ENCODE peak calls at places on chromosomes 4 and X, in six cellular contexts. D is WERI-Rb-1; N is colonic mucosa; O is PC-3; T is CD8-positive, alpha-beta T cell; R is LNCaP clone FGC. C is an unnamed sample.

GRCh38 chrX:68942141-68942540 is 113.3 kb downstream of the EFNB1 start:
- DNase-seq in D (no peak), N (peak; percentile 23), O (no peak), T (no peak), R (peak; percentile 27), C (no peak)

GRCh38 chrX:57445046-57445445 is 146.8 kb upstream of the ZXDB start:
- DNase-seq in D (no peak), N (no peak), O (peak; percentile 53), T (no peak), R (no peak), C (no peak)

GRCh38 chrX:39736219-39737211 is 361.2 kb downstream of the BCOR start:
- DNase-seq in D (no peak), N (no peak), O (peak; percentile 90), T (no peak), R (peak; percentile 84), C (no peak)

GRCh38 chrX:155592331-155592730 is 20.4 kb downstream of the TMLHE start:
- DNase-seq in D (no peak), N (no peak), O (no peak), T (no peak), R (no peak), C (no peak)

GRCh38 chr4:74123065-74123728 is 24.2 kb upstream of the CXCL2 start:
- DNase-seq in D (no peak), N (no peak), O (peak; percentile 25), T (no peak), R (peak; percentile 62), C (peak; percentile 27)

GRCh38 chr4:84264652-84265051 is 234.4 kb downstream of the NKX6-1 start:
- DNase-seq in D (no peak), N (no peak), O (no peak), T (no peak), R (no peak), C (no peak)

GRCh38 chr4:109472343-109472761 is 38.7 kb downstream of the SEC24B start:
- DNase-seq in D (no peak), N (no peak), O (peak; percentile 7), T (no peak), R (no peak), C (no peak)

GRCh38 chr4:89434364-89434988 is 126.9 kb upstream of the GPRIN3 start:
- DNase-seq in D (no peak), N (no peak), O (peak; percentile 31), T (no peak), R (no peak), C (no peak)

GRCh38 chr4:14333616-14334015 is 668.7 kb upstream of the CPEB2 start:
- DNase-seq in D (no peak), N (no peak), O (peak; percentile 60), T (no peak), R (no peak), C (no peak)

GRCh38 chr4:18214656-18215055 is 193.1 kb upstream of the LCORL start:
- DNase-seq in D (no peak), N (no peak), O (no peak), T (no peak), R (no peak), C (peak; percentile 21)

GRCh38 chr4:23368081-23368697 is 521.7 kb downstream of the PPARGC1A start:
- DNase-seq in D (peak; percentile 78), N (peak; percentile 50), O (peak; percentile 5), T (no peak), R (peak; percentile 25), C (peak; percentile 69)

GRCh38 chr4:7985891-7986441 is 46.3 kb upstream of the AFAP1 start:
- DNase-seq in D (no peak), N (no peak), O (no peak), T (no peak), R (no peak), C (no peak)

GRCh38 chr4:77819409-77819835 is 254 bp upstream of the CNOT6L start:
- DNase-seq in D (peak; percentile 25), N (no peak), O (no peak), T (no peak), R (no peak), C (peak; percentile 63)

GRCh38 chr4:106329027-106329618 is 12.8 kb downstream of the AIMP1 start:
- DNase-seq in D (no peak), N (no peak), O (peak; percentile 51), T (no peak), R (peak; percentile 19), C (no peak)

GRCh38 chr4:52421811-52422213 is 237.3 kb downstream of the USP46 start:
- DNase-seq in D (no peak), N (no peak), O (no peak), T (no peak), R (no peak), C (no peak)

GRCh38 chr4:67052981-67053380 is 492.3 kb downstream of the CENPC start:
- DNase-seq in D (no peak), N (no peak), O (no peak), T (no peak), R (no peak), C (no peak)

GRCh38 chrX:77431227-77431626 is 16.0 kb upstream of the FGF16 start:
- DNase-seq in D (peak; percentile 11), N (no peak), O (no peak), T (no peak), R (no peak), C (peak; percentile 37)

GRCh38 chrX:133042260-133042659 is 54.6 kb downstream of the USP26 start:
- DNase-seq in D (no peak), N (no peak), O (no peak), T (no peak), R (no peak), C (no peak)

GRCh38 chrX:133046601-133047000 is 50.3 kb downstream of the USP26 start:
- DNase-seq in D (no peak), N (no peak), O (no peak), T (no peak), R (no peak), C (no peak)

GRCh38 chrX:133048751-133049150 is 48.2 kb downstream of the USP26 start:
- DNase-seq in D (no peak), N (no peak), O (no peak), T (no peak), R (no peak), C (no peak)

GRCh38 chrX:133045986-133046385 is 50.9 kb downstream of the USP26 start:
- DNase-seq in D (no peak), N (no peak), O (peak; percentile 60), T (no peak), R (no peak), C (no peak)
- TF ChIP-seq CTCF in D (no peak), N (peak; percentile 31), O (peak; percentile 80), T (no peak), R (peak; percentile 53), C (no peak)

GRCh38 chr4:125734504-125734903 is 419.7 kb downstream of the FAT4 start:
- DNase-seq in D (no peak), N (no peak), O (no peak), T (no peak), R (no peak), C (no peak)

GRCh38 chr4:125732682-125733081 is 417.9 kb downstream of the FAT4 start:
- DNase-seq in D (no peak), N (no peak), O (no peak), T (no peak), R (no peak), C (no peak)

GRCh38 chr4:125739760-125740159 is 425.0 kb downstream of the FAT4 start:
- DNase-seq in D (no peak), N (no peak), O (no peak), T (no peak), R (no peak), C (no peak)

GRCh38 chr4:125735107-125735506 is 420.4 kb downstream of the FAT4 start:
- DNase-seq in D (no peak), N (no peak), O (peak; percentile 82), T (no peak), R (no peak), C (no peak)

GRCh38 chr4:125736057-125736456 is 421.3 kb downstream of the FAT4 start:
- DNase-seq in D (no peak), N (no peak), O (peak; percentile 44), T (no peak), R (no peak), C (no peak)
- TF ChIP-seq CTCF in D (peak; percentile 22), N (no peak), O (peak; percentile 44), T (no peak), R (no peak), C (no peak)

GRCh38 chr4:155494037-155494718 is 117.4 kb upstream of the MAP9 start:
- DNase-seq in D (no peak), N (no peak), O (no peak), T (no peak), R (no peak), C (no peak)
- TF ChIP-seq CTCF in D (no peak), N (no peak), O (no peak), T (no peak), R (no peak), C (no peak)

DNA sequence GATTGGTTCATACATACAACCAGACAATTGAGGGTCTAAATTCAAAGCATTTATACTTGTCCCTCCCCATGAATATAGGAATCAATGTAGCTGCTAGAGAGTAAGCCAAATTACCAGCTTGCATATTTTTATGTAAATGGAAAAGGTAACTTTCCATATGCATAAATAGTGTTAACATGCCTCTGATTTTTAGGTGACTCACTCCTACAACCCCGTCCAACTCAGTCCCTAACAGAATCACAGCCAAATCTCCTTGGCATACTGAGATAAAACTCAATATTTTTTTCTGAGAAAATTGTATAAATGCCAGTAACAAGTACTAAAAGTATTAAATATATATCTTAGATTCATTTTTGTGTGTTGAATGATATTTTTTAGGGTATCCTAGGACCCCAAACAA is 67.2 kb downstream of the INPP4B start:
- DNase-seq in D (no peak), N (no peak), O (no peak), T (no peak), R (no peak), C (no peak)
- TF ChIP-seq CTCF in D (no peak), N (no peak), O (no peak), T (no peak), R (no peak), C (no peak)